ENCODE peak calls at places on chromosomes 7 and 10, in five cellular contexts. K, P, V, H and F are unnamed samples.

GRCh38 chr7:46024263-46024916 is 103.3 kb upstream of the IGFBP3 start:
- DNase-seq in K (no peak), P (no peak), V (no peak), H (no peak), F (peak)

GRCh38 chr7:107009846-107010203 is 34.7 kb upstream of the PRKAR2B start:
- DNase-seq in K (no peak), P (no peak), V (no peak), H (no peak), F (no peak)

GRCh38 chr7:41574377-41574776 is 128.5 kb downstream of the INHBA start:
- DNase-seq in K (no peak), P (no peak), V (peak), H (no peak), F (no peak)

GRCh38 chr10:71001470-71001869 is 113.1 kb upstream of the PCBD1 start:
- DNase-seq in K (no peak), P (no peak), V (peak), H (no peak), F (no peak)

GRCh38 chr7:98133621-98134266 is 27.1 kb downstream of the LMTK2 start:
- DNase-seq in K (no peak), P (no peak), V (peak), H (no peak), F (peak)

GRCh38 chr10:97426776-97427570 is 982 bp downstream of the PGAM1 start:
- DNase-seq in K (peak), P (no peak), V (peak), H (no peak), F (no peak)

GRCh38 chr10:77163670-77164348 is 473.8 kb downstream of the KCNMA1 start:
- DNase-seq in K (no peak), P (no peak), V (peak), H (no peak), F (peak)

GRCh38 chr10:13348216-13349017 is at the start of gene SEPHS1:
- DNase-seq in K (peak), P (peak), V (peak), H (peak), F (peak)

GRCh38 chr7:138480527-138480926 is 20.5 kb downstream of the TRIM24 start:
- DNase-seq in K (no peak), P (no peak), V (no peak), H (no peak), F (no peak)

GRCh38 chr10:55631071-55631654 is 729.9 kb downstream of the ZWINT start:
- DNase-seq in K (peak), P (peak), V (no peak), H (no peak), F (peak)
- H3K4me3 ChIP-seq in K (peak), P (peak), V (peak), H (peak), F (peak)

DNA sequence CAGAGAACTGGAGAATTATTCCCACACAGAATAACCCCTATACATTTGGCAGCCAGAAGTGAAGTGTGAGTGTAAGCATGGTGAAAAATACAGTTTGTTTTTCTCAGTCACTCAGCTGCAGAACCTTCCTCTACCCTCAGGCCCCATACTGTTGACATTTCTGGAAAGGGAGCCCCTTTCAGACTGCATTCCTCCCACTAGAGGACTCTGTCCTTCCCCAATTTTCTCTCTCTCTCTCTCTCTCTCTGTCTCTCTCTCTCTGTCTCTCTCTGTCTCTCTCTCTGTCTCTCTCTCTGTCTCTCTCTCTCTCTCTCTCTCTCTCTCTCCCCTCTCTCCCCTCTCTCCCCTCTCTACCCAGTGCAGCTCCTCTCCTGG is 86.8 kb upstream of the STEAP1B start:
- DNase-seq in K (no peak), P (no peak), V (peak), H (no peak), F (peak)
- TF ChIP-seq CTCF in K (peak), P (no peak), V (peak), H (no peak), F (peak)

GRCh38 chr10:6567894-6568293 is 12.2 kb downstream of the PRKCQ start:
- DNase-seq in K (no peak), P (no peak), V (no peak), H (no peak), F (no peak)
- H3K4me3 ChIP-seq in K (no peak), P (no peak), V (no peak), H (no peak), F (no peak)

DNA sequence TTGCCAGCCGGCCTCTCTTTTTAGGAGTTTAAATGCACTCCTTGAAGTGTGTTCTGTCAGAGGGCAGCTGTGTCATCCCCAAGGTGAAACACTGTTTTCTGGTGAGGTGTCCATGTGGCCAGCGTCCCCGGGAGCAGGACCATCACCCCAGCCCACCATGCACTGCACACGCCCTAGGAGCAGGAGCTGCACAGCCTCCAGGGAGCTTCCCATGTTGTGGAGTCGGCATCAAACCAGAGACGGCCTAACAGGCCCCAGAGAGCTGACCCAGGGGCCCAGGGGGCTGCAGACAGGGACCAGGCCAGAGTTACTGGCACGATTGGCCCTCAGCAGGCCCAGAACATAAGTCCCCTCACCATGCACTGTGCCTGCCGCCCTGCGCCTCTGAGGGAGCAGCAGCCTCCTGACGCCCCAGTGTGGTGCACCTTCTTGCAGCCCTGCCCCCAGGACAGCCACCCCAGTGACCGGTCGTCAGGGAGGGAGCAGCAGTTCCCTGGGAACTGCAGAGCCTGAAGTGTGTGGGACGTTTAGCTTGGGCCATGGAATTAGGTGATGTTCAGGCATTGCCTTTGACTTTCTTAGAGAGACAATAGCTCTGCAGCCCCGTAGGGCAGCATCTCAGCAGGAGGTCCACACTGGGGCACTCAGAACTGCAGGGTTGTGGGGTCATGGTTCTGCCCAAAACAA is 97.9 kb downstream of the NKX6-2 start:
- DNase-seq in K (no peak), P (no peak), V (no peak), H (peak), F (no peak)
- TF ChIP-seq CTCF in K (no peak), P (no peak), V (no peak), H (no peak), F (no peak)

GRCh38 chr10:132421377-132422168 is 24.6 kb downstream of the PWWP2B start:
- DNase-seq in K (peak), P (peak), V (peak), H (no peak), F (peak)
- H3K4me3 ChIP-seq in K (no peak), P (peak), V (no peak), H (peak), F (no peak)

DNA sequence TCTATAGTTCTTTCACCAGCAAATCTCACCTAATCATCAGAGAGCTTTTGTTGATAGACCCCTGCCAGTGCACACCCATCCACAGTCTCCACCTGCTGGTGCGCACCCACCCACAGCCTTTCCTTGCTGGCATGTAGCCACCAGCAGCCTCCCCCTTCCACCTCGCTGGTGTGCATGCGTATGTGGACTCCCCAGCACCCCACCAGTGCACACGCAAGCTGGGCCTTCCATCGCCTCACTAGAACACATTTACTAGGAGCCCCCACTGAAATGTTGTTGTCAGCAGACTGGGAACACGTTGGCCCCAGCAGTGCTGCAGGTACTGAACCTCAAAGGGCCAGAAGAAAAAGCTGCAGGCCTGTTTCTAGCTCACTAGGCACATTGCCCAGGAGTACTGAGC is 104.9 kb upstream of the ZWINT start:
- DNase-seq in K (no peak), P (no peak), V (no peak), H (no peak), F (no peak)
- TF ChIP-seq CTCF in K (no peak), P (no peak), V (no peak), H (no peak), F (no peak)

DNA sequence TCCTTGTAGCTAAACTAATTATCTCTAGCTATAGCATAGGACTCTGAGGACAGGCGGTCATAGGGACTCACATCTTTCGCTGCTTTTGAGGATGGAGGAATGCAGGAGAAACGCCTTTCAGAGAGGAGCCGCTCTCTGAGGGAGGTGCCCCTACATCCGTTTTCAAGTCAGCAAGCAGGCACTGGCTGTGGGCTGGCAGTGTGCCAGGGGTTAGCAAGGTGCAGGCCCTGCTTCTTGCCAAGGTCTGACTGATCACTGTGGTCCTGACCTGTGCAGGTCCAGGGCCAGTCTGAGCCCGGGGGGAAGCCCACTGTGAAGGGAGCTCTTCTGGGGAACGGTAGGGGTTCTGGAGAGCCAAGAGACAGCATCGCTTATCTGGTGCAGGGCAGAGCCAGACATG is 89.4 kb downstream of the SH3PXD2A start:
- DNase-seq in K (peak), P (no peak), V (no peak), H (no peak), F (no peak)
- H3K4me3 ChIP-seq in K (no peak), P (no peak), V (no peak), H (no peak), F (no peak)